ENCODE peak calls at places on chromosomes 1 and 21, in nine cellular contexts. One of them, this sample, is unnamed.

GRCh38 chr1:8517579-8518489 is 199.9 kb downstream of the SLC45A1 start:
- DNase-seq in prostate gland: no peak
- DNase-seq in sigmoid colon: no peak
- DNase-seq in H1: no peak
- DNase-seq in uterus: no peak
- DNase-seq in tibial nerve: no peak
- DNase-seq in stomach: no peak
- DNase-seq in endothelial cell of umbilical vein: peak
- DNase-seq in breast epithelium: no peak
- DNase-seq in this sample: peak

GRCh38 chr1:63943393-63943792 is 169.6 kb downstream of the ROR1 start:
- DNase-seq in prostate gland: no peak
- DNase-seq in sigmoid colon: no peak
- DNase-seq in H1: no peak
- DNase-seq in uterus: no peak
- DNase-seq in tibial nerve: no peak
- DNase-seq in stomach: no peak
- DNase-seq in endothelial cell of umbilical vein: no peak
- DNase-seq in breast epithelium: no peak
- DNase-seq in this sample: no peak

GRCh38 chr1:7576946-7577657 is 194.0 kb upstream of the VAMP3 start:
- DNase-seq in prostate gland: no peak
- DNase-seq in sigmoid colon: peak
- DNase-seq in H1: no peak
- DNase-seq in uterus: no peak
- DNase-seq in tibial nerve: no peak
- DNase-seq in stomach: no peak
- DNase-seq in endothelial cell of umbilical vein: peak
- DNase-seq in breast epithelium: no peak
- DNase-seq in this sample: no peak

GRCh38 chr21:45034556-45035476 is 39.6 kb upstream of the ADARB1 start:
- DNase-seq in prostate gland: no peak
- DNase-seq in sigmoid colon: peak
- DNase-seq in H1: no peak
- DNase-seq in uterus: peak
- DNase-seq in tibial nerve: no peak
- DNase-seq in stomach: no peak
- DNase-seq in endothelial cell of umbilical vein: no peak
- DNase-seq in breast epithelium: no peak
- DNase-seq in this sample: no peak

GRCh38 chr1:184910596-184910995 is 63.7 kb downstream of the NIBAN1 start:
- DNase-seq in prostate gland: no peak
- DNase-seq in sigmoid colon: peak
- DNase-seq in H1: no peak
- DNase-seq in uterus: peak
- DNase-seq in tibial nerve: peak
- DNase-seq in stomach: peak
- DNase-seq in endothelial cell of umbilical vein: no peak
- DNase-seq in breast epithelium: no peak
- DNase-seq in this sample: no peak

GRCh38 chr1:214102907-214103306 is 115.1 kb downstream of the PROX1 start:
- DNase-seq in prostate gland: no peak
- DNase-seq in sigmoid colon: no peak
- DNase-seq in H1: no peak
- DNase-seq in uterus: no peak
- DNase-seq in tibial nerve: no peak
- DNase-seq in stomach: no peak
- DNase-seq in endothelial cell of umbilical vein: peak
- DNase-seq in breast epithelium: no peak
- DNase-seq in this sample: no peak

GRCh38 chr21:32329776-32330175 is 31.1 kb downstream of the MRAP start:
- DNase-seq in prostate gland: no peak
- DNase-seq in sigmoid colon: peak
- DNase-seq in H1: no peak
- DNase-seq in uterus: no peak
- DNase-seq in tibial nerve: no peak
- DNase-seq in stomach: no peak
- DNase-seq in endothelial cell of umbilical vein: peak
- DNase-seq in breast epithelium: no peak
- DNase-seq in this sample: no peak

GRCh38 chr1:90821152-90821792 is 104.2 kb upstream of the BARHL2 start:
- DNase-seq in prostate gland: no peak
- DNase-seq in sigmoid colon: no peak
- DNase-seq in H1: no peak
- DNase-seq in uterus: no peak
- DNase-seq in tibial nerve: no peak
- DNase-seq in stomach: no peak
- DNase-seq in endothelial cell of umbilical vein: no peak
- DNase-seq in breast epithelium: no peak
- DNase-seq in this sample: no peak

GRCh38 chr1:76546354-76546933 is 320.8 kb upstream of the ST6GALNAC5 start:
- DNase-seq in prostate gland: no peak
- DNase-seq in sigmoid colon: no peak
- DNase-seq in H1: no peak
- DNase-seq in uterus: no peak
- DNase-seq in tibial nerve: no peak
- DNase-seq in stomach: no peak
- DNase-seq in endothelial cell of umbilical vein: no peak
- DNase-seq in breast epithelium: peak
- DNase-seq in this sample: no peak

GRCh38 chr1:205387845-205388244 is 31.1 kb upstream of the KLHDC8A start:
- DNase-seq in prostate gland: no peak
- DNase-seq in sigmoid colon: no peak
- DNase-seq in H1: no peak
- DNase-seq in uterus: no peak
- DNase-seq in tibial nerve: no peak
- DNase-seq in stomach: no peak
- DNase-seq in endothelial cell of umbilical vein: no peak
- DNase-seq in breast epithelium: no peak
- DNase-seq in this sample: no peak

GRCh38 chr1:67135354-67135753 is 584 bp upstream of the C1orf141 start:
- DNase-seq in prostate gland: no peak
- DNase-seq in sigmoid colon: no peak
- DNase-seq in H1: no peak
- DNase-seq in uterus: no peak
- DNase-seq in tibial nerve: no peak
- DNase-seq in stomach: no peak
- DNase-seq in endothelial cell of umbilical vein: no peak
- DNase-seq in breast epithelium: no peak
- DNase-seq in this sample: no peak

GRCh38 chr1:206041640-206042039 is 11.3 kb upstream of the RHEX start:
- DNase-seq in prostate gland: peak
- DNase-seq in sigmoid colon: no peak
- DNase-seq in H1: no peak
- DNase-seq in uterus: no peak
- DNase-seq in tibial nerve: no peak
- DNase-seq in stomach: no peak
- DNase-seq in endothelial cell of umbilical vein: no peak
- DNase-seq in breast epithelium: no peak
- DNase-seq in this sample: no peak

GRCh38 chr1:12019858-12020509 is 686 bp downstream of the MIIP start:
- DNase-seq in prostate gland: no peak
- DNase-seq in sigmoid colon: no peak
- DNase-seq in H1: no peak
- DNase-seq in uterus: no peak
- DNase-seq in tibial nerve: no peak
- DNase-seq in stomach: no peak
- DNase-seq in endothelial cell of umbilical vein: peak
- DNase-seq in breast epithelium: no peak
- DNase-seq in this sample: peak

GRCh38 chr1:205375816-205376545 is 19.3 kb upstream of the KLHDC8A start:
- DNase-seq in prostate gland: peak
- DNase-seq in sigmoid colon: no peak
- DNase-seq in H1: no peak
- DNase-seq in uterus: peak
- DNase-seq in tibial nerve: no peak
- DNase-seq in stomach: no peak
- DNase-seq in endothelial cell of umbilical vein: no peak
- DNase-seq in breast epithelium: peak
- DNase-seq in this sample: no peak

GRCh38 chr1:28577052-28577678 is 14.9 kb upstream of the RAB42 start:
- DNase-seq in prostate gland: no peak
- DNase-seq in sigmoid colon: no peak
- DNase-seq in H1: no peak
- DNase-seq in uterus: no peak
- DNase-seq in tibial nerve: no peak
- DNase-seq in stomach: no peak
- DNase-seq in endothelial cell of umbilical vein: no peak
- DNase-seq in breast epithelium: no peak
- DNase-seq in this sample: no peak
- TF ChIP-seq POLR2A in prostate gland: no peak
- TF ChIP-seq POLR2A in sigmoid colon: no peak
- TF ChIP-seq POLR2A in H1: no peak
- TF ChIP-seq POLR2A in uterus: no peak
- TF ChIP-seq POLR2A in tibial nerve: no peak
- TF ChIP-seq POLR2A in stomach: no peak
- TF ChIP-seq POLR2A in endothelial cell of umbilical vein: peak
- TF ChIP-seq POLR2A in breast epithelium: no peak
- TF ChIP-seq POLR2A in this sample: peak

GRCh38 chr1:27938488-27938887 is 3.7 kb downstream of the SMPDL3B start:
- DNase-seq in prostate gland: no peak
- DNase-seq in sigmoid colon: no peak
- DNase-seq in H1: no peak
- DNase-seq in uterus: no peak
- DNase-seq in tibial nerve: no peak
- DNase-seq in stomach: no peak
- DNase-seq in endothelial cell of umbilical vein: no peak
- DNase-seq in breast epithelium: no peak
- DNase-seq in this sample: no peak
- TF ChIP-seq POLR2A in prostate gland: no peak
- TF ChIP-seq POLR2A in sigmoid colon: no peak
- TF ChIP-seq POLR2A in H1: no peak
- TF ChIP-seq POLR2A in uterus: no peak
- TF ChIP-seq POLR2A in tibial nerve: no peak
- TF ChIP-seq POLR2A in stomach: no peak
- TF ChIP-seq POLR2A in endothelial cell of umbilical vein: no peak
- TF ChIP-seq POLR2A in breast epithelium: no peak
- TF ChIP-seq POLR2A in this sample: no peak

DNA sequence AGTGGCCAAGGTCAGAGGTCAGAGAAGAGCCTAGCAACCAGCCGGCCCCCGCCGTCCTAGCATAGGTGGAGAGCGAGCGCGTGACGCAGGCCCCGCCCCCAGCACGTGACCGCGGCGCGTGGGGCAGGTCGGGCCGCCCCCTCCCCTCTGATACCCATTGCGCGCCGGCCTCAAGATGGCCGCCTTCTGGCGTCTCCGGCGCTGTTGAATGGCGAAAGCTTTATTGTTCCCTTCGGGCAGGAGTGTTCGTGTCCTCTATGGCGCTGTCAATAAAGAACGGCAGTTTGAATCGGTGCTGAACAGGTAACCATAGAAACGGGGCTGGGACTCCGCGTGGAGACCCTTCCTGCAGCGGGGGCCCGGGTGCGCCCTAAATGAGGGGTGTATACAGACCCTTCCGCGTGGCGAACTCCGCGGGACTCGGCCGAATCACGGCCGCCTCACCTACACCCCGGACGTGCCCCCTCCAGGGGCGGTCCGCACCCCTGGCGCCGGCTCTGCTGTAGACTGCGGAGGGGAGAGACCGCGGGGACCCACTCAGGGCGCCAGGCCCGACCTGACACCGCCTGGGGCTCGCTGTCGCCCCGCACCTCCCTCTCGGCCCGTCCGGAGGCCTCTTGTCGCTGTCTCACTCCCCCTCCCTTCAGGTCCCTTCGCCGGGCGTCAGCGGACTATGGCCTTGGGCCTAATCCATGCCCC is at the start of gene ZBTB40:
- DNase-seq in prostate gland: peak
- DNase-seq in sigmoid colon: peak
- DNase-seq in H1: peak
- DNase-seq in uterus: peak
- DNase-seq in tibial nerve: peak
- DNase-seq in stomach: peak
- DNase-seq in endothelial cell of umbilical vein: peak
- DNase-seq in breast epithelium: peak
- DNase-seq in this sample: peak
- TF ChIP-seq POLR2A in prostate gland: peak
- TF ChIP-seq POLR2A in sigmoid colon: peak
- TF ChIP-seq POLR2A in H1: no peak
- TF ChIP-seq POLR2A in uterus: peak
- TF ChIP-seq POLR2A in tibial nerve: peak
- TF ChIP-seq POLR2A in stomach: no peak
- TF ChIP-seq POLR2A in endothelial cell of umbilical vein: peak
- TF ChIP-seq POLR2A in breast epithelium: no peak
- TF ChIP-seq POLR2A in this sample: peak

GRCh38 chr1:3776231-3777030 is 3.9 kb downstream of the SMIM1 start:
- DNase-seq in prostate gland: peak
- DNase-seq in sigmoid colon: no peak
- DNase-seq in H1: no peak
- DNase-seq in uterus: no peak
- DNase-seq in tibial nerve: no peak
- DNase-seq in stomach: no peak
- DNase-seq in endothelial cell of umbilical vein: no peak
- DNase-seq in breast epithelium: no peak
- DNase-seq in this sample: peak
- TF ChIP-seq POLR2A in prostate gland: no peak
- TF ChIP-seq POLR2A in sigmoid colon: no peak
- TF ChIP-seq POLR2A in H1: no peak
- TF ChIP-seq POLR2A in uterus: no peak
- TF ChIP-seq POLR2A in tibial nerve: no peak
- TF ChIP-seq POLR2A in stomach: no peak
- TF ChIP-seq POLR2A in endothelial cell of umbilical vein: no peak
- TF ChIP-seq POLR2A in breast epithelium: no peak
- TF ChIP-seq POLR2A in this sample: no peak

GRCh38 chr1:26279598-26280332 is at the start of gene SH3BGRL3:
- DNase-seq in prostate gland: peak
- DNase-seq in sigmoid colon: peak
- DNase-seq in H1: no peak
- DNase-seq in uterus: peak
- DNase-seq in tibial nerve: peak
- DNase-seq in stomach: peak
- DNase-seq in endothelial cell of umbilical vein: peak
- DNase-seq in breast epithelium: peak
- DNase-seq in this sample: no peak
- TF ChIP-seq POLR2A in prostate gland: peak
- TF ChIP-seq POLR2A in sigmoid colon: peak
- TF ChIP-seq POLR2A in H1: peak
- TF ChIP-seq POLR2A in uterus: peak
- TF ChIP-seq POLR2A in tibial nerve: peak
- TF ChIP-seq POLR2A in stomach: peak
- TF ChIP-seq POLR2A in endothelial cell of umbilical vein: peak
- TF ChIP-seq POLR2A in breast epithelium: no peak
- TF ChIP-seq POLR2A in this sample: peak

DNA sequence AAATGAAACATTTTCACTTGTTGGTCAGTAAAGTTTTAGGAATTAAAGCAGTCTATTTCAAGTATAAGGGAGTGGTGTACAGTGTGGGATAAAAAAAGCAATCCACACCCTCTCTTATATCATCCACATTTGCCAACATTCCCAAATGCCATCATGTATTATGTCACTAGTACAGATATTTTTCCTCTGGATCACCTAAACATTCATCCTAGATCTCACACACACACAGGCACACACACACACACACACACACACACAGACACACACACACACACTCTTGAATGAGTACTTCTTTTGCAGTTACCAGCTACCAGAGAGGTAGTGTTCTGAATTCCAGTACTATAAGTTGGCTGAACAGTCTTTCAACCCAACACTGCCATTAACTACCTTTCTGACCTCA is 1369.1 kb upstream of the ADGRL4 start:
- DNase-seq in prostate gland: no peak
- DNase-seq in sigmoid colon: no peak
- DNase-seq in H1: no peak
- DNase-seq in uterus: no peak
- DNase-seq in tibial nerve: no peak
- DNase-seq in stomach: no peak
- DNase-seq in endothelial cell of umbilical vein: no peak
- DNase-seq in breast epithelium: no peak
- DNase-seq in this sample: no peak
- TF ChIP-seq POLR2A in prostate gland: no peak
- TF ChIP-seq POLR2A in sigmoid colon: no peak
- TF ChIP-seq POLR2A in H1: no peak
- TF ChIP-seq POLR2A in uterus: no peak
- TF ChIP-seq POLR2A in tibial nerve: no peak
- TF ChIP-seq POLR2A in stomach: no peak
- TF ChIP-seq POLR2A in endothelial cell of umbilical vein: no peak
- TF ChIP-seq POLR2A in breast epithelium: no peak
- TF ChIP-seq POLR2A in this sample: no peak